ENCODE peak calls at places on chromosome 2, in ten cellular contexts. One of them, this sample, is unnamed.
A peak's percentile ranks its signal among the peaks of the same experiment; 100 is the strongest.

GRCh38 chr2:73451263-73451972 is 65.8 kb downstream of the ALMS1 start:
- DNase-seq in fibroblast of lung: no peak
- DNase-seq in foreskin fibroblast: no peak
- DNase-seq in lower lobe of right lung: no peak
- DNase-seq in colonic mucosa: no peak
- DNase-seq in heart left ventricle: no peak
- DNase-seq in uterus: no peak
- DNase-seq in PC-9: no peak
- DNase-seq in heart right ventricle: no peak
- DNase-seq in kidney epithelial cell: no peak
- DNase-seq in this sample: no peak

GRCh38 chr2:130371723-130372054 is 15.8 kb downstream of the PTPN18 start:
- DNase-seq in colonic mucosa: no peak
- DNase-seq in uterus: no peak
- DNase-seq in fibroblast of lung: no peak
- DNase-seq in heart left ventricle: no peak
- DNase-seq in heart right ventricle: no peak
- DNase-seq in foreskin fibroblast: no peak
- DNase-seq in kidney epithelial cell: no peak
- DNase-seq in lower lobe of right lung: peak; percentile 67
- DNase-seq in PC-9: no peak
- DNase-seq in this sample: peak; percentile 43

GRCh38 chr2:113962692-113963480 is 73.0 kb downstream of the ACTR3 start:
- DNase-seq in colonic mucosa: no peak
- DNase-seq in PC-9: no peak
- DNase-seq in kidney epithelial cell: no peak
- DNase-seq in foreskin fibroblast: peak; percentile 76
- DNase-seq in heart right ventricle: no peak
- DNase-seq in heart left ventricle: no peak
- DNase-seq in lower lobe of right lung: no peak
- DNase-seq in fibroblast of lung: peak; percentile 81
- DNase-seq in uterus: no peak
- DNase-seq in this sample: peak; percentile 69

GRCh38 chr2:64626963-64627760 is 26.6 kb downstream of the SERTAD2 start:
- DNase-seq in heart left ventricle: no peak
- DNase-seq in PC-9: no peak
- DNase-seq in foreskin fibroblast: no peak
- DNase-seq in heart right ventricle: no peak
- DNase-seq in uterus: no peak
- DNase-seq in colonic mucosa: no peak
- DNase-seq in lower lobe of right lung: no peak
- DNase-seq in kidney epithelial cell: no peak
- DNase-seq in fibroblast of lung: no peak
- DNase-seq in this sample: no peak

GRCh38 chr2:223815186-223815883 is 22.0 kb downstream of the AP1S3 start:
- DNase-seq in uterus: no peak
- DNase-seq in heart right ventricle: no peak
- DNase-seq in heart left ventricle: no peak
- DNase-seq in lower lobe of right lung: no peak
- DNase-seq in colonic mucosa: no peak
- DNase-seq in kidney epithelial cell: peak; percentile 98
- DNase-seq in foreskin fibroblast: peak; percentile 95
- DNase-seq in PC-9: peak; percentile 75
- DNase-seq in fibroblast of lung: peak; percentile 71
- DNase-seq in this sample: peak; percentile 99

GRCh38 chr2:156918410-156918809 is 339.1 kb upstream of the GALNT5 start:
- DNase-seq in PC-9: no peak
- DNase-seq in foreskin fibroblast: no peak
- DNase-seq in colonic mucosa: no peak
- DNase-seq in kidney epithelial cell: peak; percentile 45
- DNase-seq in heart left ventricle: no peak
- DNase-seq in heart right ventricle: no peak
- DNase-seq in uterus: no peak
- DNase-seq in fibroblast of lung: no peak
- DNase-seq in lower lobe of right lung: no peak
- DNase-seq in this sample: no peak

GRCh38 chr2:10144771-10145518 is 22.4 kb downstream of the RRM2 start:
- DNase-seq in fibroblast of lung: no peak
- DNase-seq in colonic mucosa: no peak
- DNase-seq in PC-9: no peak
- DNase-seq in heart left ventricle: no peak
- DNase-seq in lower lobe of right lung: no peak
- DNase-seq in heart right ventricle: no peak
- DNase-seq in foreskin fibroblast: peak; percentile 23
- DNase-seq in kidney epithelial cell: no peak
- DNase-seq in uterus: no peak
- DNase-seq in this sample: no peak

GRCh38 chr2:141029424-141030078 is 1101.3 kb downstream of the LRP1B start:
- DNase-seq in fibroblast of lung: no peak
- DNase-seq in colonic mucosa: no peak
- DNase-seq in PC-9: no peak
- DNase-seq in heart right ventricle: no peak
- DNase-seq in kidney epithelial cell: no peak
- DNase-seq in uterus: no peak
- DNase-seq in foreskin fibroblast: no peak
- DNase-seq in heart left ventricle: no peak
- DNase-seq in lower lobe of right lung: no peak
- DNase-seq in this sample: no peak

GRCh38 chr2:5798083-5798482 is 105.9 kb downstream of the SOX11 start:
- DNase-seq in fibroblast of lung: peak; percentile 13
- DNase-seq in uterus: no peak
- DNase-seq in heart left ventricle: no peak
- DNase-seq in foreskin fibroblast: no peak
- DNase-seq in lower lobe of right lung: no peak
- DNase-seq in PC-9: no peak
- DNase-seq in colonic mucosa: no peak
- DNase-seq in kidney epithelial cell: peak; percentile 81
- DNase-seq in heart right ventricle: no peak
- DNase-seq in this sample: no peak

GRCh38 chr2:166519391-166519962 is 25.4 kb upstream of the SCN7A start:
- DNase-seq in colonic mucosa: no peak
- DNase-seq in uterus: no peak
- DNase-seq in lower lobe of right lung: no peak
- DNase-seq in fibroblast of lung: no peak
- DNase-seq in kidney epithelial cell: no peak
- DNase-seq in foreskin fibroblast: no peak
- DNase-seq in heart right ventricle: no peak
- DNase-seq in PC-9: no peak
- DNase-seq in heart left ventricle: no peak
- DNase-seq in this sample: no peak

GRCh38 chr2:151638188-151638933 is 95.9 kb downstream of the NEB start:
- DNase-seq in fibroblast of lung: peak; percentile 26
- DNase-seq in foreskin fibroblast: peak; percentile 13
- DNase-seq in colonic mucosa: peak; percentile 22
- DNase-seq in PC-9: no peak
- DNase-seq in kidney epithelial cell: no peak
- DNase-seq in heart right ventricle: no peak
- DNase-seq in heart left ventricle: no peak
- DNase-seq in uterus: no peak
- DNase-seq in lower lobe of right lung: no peak
- DNase-seq in this sample: no peak

GRCh38 chr2:71070294-71071025 is 2.0 kb downstream of the NAGK start:
- DNase-seq in lower lobe of right lung: no peak
- DNase-seq in PC-9: no peak
- DNase-seq in colonic mucosa: no peak
- DNase-seq in heart right ventricle: no peak
- DNase-seq in fibroblast of lung: peak; percentile 24
- DNase-seq in kidney epithelial cell: no peak
- DNase-seq in foreskin fibroblast: peak; percentile 58
- DNase-seq in heart left ventricle: no peak
- DNase-seq in uterus: no peak
- DNase-seq in this sample: peak; percentile 62

GRCh38 chr2:59428940-59429339 is 1124.5 kb downstream of the BCL11A start:
- DNase-seq in heart right ventricle: no peak
- DNase-seq in PC-9: no peak
- DNase-seq in heart left ventricle: no peak
- DNase-seq in fibroblast of lung: no peak
- DNase-seq in kidney epithelial cell: no peak
- DNase-seq in uterus: no peak
- DNase-seq in colonic mucosa: no peak
- DNase-seq in lower lobe of right lung: no peak
- DNase-seq in foreskin fibroblast: no peak
- DNase-seq in this sample: no peak
- TF ChIP-seq CTCF in heart right ventricle: no peak
- TF ChIP-seq CTCF in PC-9: no peak
- TF ChIP-seq CTCF in heart left ventricle: no peak
- TF ChIP-seq CTCF in fibroblast of lung: no peak
- TF ChIP-seq CTCF in kidney epithelial cell: no peak
- TF ChIP-seq CTCF in uterus: no peak
- TF ChIP-seq CTCF in colonic mucosa: no peak
- TF ChIP-seq CTCF in lower lobe of right lung: no peak
- TF ChIP-seq CTCF in foreskin fibroblast: no peak
- TF ChIP-seq CTCF in this sample: no peak

DNA sequence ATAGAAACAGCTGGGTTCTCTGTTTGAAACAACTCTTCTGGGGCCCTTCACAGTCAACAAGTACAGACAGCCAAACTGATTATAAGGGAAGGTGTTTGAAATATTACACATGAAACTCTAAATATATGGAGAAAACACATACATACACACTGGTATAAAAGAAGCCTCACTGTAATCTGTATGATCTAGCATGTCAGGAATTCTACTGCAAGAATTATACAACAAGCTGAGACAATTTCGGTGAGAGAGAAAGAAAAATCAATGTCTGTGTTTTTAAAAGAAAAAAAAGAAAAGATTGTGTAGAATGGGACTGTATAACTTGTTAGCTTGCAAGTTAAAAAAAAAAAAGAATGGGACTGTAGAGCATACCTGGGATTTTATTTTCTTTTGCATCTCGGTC is 26.3 kb downstream of the IRS1 start:
- DNase-seq in heart right ventricle: no peak
- DNase-seq in foreskin fibroblast: peak; percentile 30
- DNase-seq in kidney epithelial cell: no peak
- DNase-seq in PC-9: no peak
- DNase-seq in colonic mucosa: no peak
- DNase-seq in fibroblast of lung: no peak
- DNase-seq in uterus: no peak
- DNase-seq in lower lobe of right lung: no peak
- DNase-seq in heart left ventricle: no peak
- DNase-seq in this sample: no peak
- H3K4me3 ChIP-seq in heart right ventricle: no peak overlapping the region
- H3K4me3 ChIP-seq in foreskin fibroblast: no peak overlapping the region
- H3K4me3 ChIP-seq in kidney epithelial cell: no peak overlapping the region
- H3K4me3 ChIP-seq in PC-9: no peak overlapping the region
- H3K4me3 ChIP-seq in colonic mucosa: no peak overlapping the region
- H3K4me3 ChIP-seq in fibroblast of lung: no peak overlapping the region
- H3K4me3 ChIP-seq in uterus: no peak overlapping the region
- H3K4me3 ChIP-seq in lower lobe of right lung: no peak overlapping the region
- H3K4me3 ChIP-seq in heart left ventricle: no peak overlapping the region
- H3K4me3 ChIP-seq in this sample: no peak overlapping the region

GRCh38 chr2:19667536-19667949 is 234.2 kb downstream of the TTC32 start:
- DNase-seq in colonic mucosa: no peak
- DNase-seq in heart right ventricle: no peak
- DNase-seq in fibroblast of lung: no peak
- DNase-seq in heart left ventricle: no peak
- DNase-seq in lower lobe of right lung: no peak
- DNase-seq in foreskin fibroblast: no peak
- DNase-seq in kidney epithelial cell: no peak
- DNase-seq in uterus: no peak
- DNase-seq in PC-9: no peak
- DNase-seq in this sample: no peak

GRCh38 chr2:19669605-19670004 is 232.2 kb downstream of the TTC32 start:
- DNase-seq in uterus: no peak
- DNase-seq in PC-9: no peak
- DNase-seq in heart left ventricle: no peak
- DNase-seq in foreskin fibroblast: no peak
- DNase-seq in kidney epithelial cell: no peak
- DNase-seq in lower lobe of right lung: no peak
- DNase-seq in colonic mucosa: no peak
- DNase-seq in fibroblast of lung: no peak
- DNase-seq in heart right ventricle: no peak
- DNase-seq in this sample: no peak

GRCh38 chr2:19664651-19665050 is 237.1 kb downstream of the TTC32 start:
- DNase-seq in heart right ventricle: no peak
- DNase-seq in uterus: no peak
- DNase-seq in lower lobe of right lung: no peak
- DNase-seq in kidney epithelial cell: no peak
- DNase-seq in heart left ventricle: no peak
- DNase-seq in PC-9: no peak
- DNase-seq in foreskin fibroblast: peak; percentile 30
- DNase-seq in fibroblast of lung: no peak
- DNase-seq in colonic mucosa: no peak
- DNase-seq in this sample: peak; percentile 45

GRCh38 chr2:19669126-19669525 is 232.7 kb downstream of the TTC32 start:
- DNase-seq in lower lobe of right lung: no peak
- DNase-seq in fibroblast of lung: no peak
- DNase-seq in uterus: no peak
- DNase-seq in heart right ventricle: no peak
- DNase-seq in kidney epithelial cell: no peak
- DNase-seq in PC-9: no peak
- DNase-seq in heart left ventricle: no peak
- DNase-seq in foreskin fibroblast: no peak
- DNase-seq in colonic mucosa: no peak
- DNase-seq in this sample: no peak

GRCh38 chr2:19667085-19667484 is 234.7 kb downstream of the TTC32 start:
- DNase-seq in colonic mucosa: no peak
- DNase-seq in heart right ventricle: no peak
- DNase-seq in foreskin fibroblast: peak; percentile 71
- DNase-seq in PC-9: no peak
- DNase-seq in heart left ventricle: no peak
- DNase-seq in fibroblast of lung: peak; percentile 77
- DNase-seq in lower lobe of right lung: no peak
- DNase-seq in kidney epithelial cell: no peak
- DNase-seq in uterus: no peak
- DNase-seq in this sample: peak; percentile 63
- TF ChIP-seq CTCF in colonic mucosa: no peak
- TF ChIP-seq CTCF in heart right ventricle: peak; percentile 41
- TF ChIP-seq CTCF in foreskin fibroblast: peak; percentile 20
- TF ChIP-seq CTCF in PC-9: peak; percentile 63
- TF ChIP-seq CTCF in heart left ventricle: peak; percentile 35
- TF ChIP-seq CTCF in fibroblast of lung: peak; percentile 46
- TF ChIP-seq CTCF in lower lobe of right lung: no peak
- TF ChIP-seq CTCF in kidney epithelial cell: peak; percentile 36
- TF ChIP-seq CTCF in uterus: no peak
- TF ChIP-seq CTCF in this sample: peak; percentile 32

DNA sequence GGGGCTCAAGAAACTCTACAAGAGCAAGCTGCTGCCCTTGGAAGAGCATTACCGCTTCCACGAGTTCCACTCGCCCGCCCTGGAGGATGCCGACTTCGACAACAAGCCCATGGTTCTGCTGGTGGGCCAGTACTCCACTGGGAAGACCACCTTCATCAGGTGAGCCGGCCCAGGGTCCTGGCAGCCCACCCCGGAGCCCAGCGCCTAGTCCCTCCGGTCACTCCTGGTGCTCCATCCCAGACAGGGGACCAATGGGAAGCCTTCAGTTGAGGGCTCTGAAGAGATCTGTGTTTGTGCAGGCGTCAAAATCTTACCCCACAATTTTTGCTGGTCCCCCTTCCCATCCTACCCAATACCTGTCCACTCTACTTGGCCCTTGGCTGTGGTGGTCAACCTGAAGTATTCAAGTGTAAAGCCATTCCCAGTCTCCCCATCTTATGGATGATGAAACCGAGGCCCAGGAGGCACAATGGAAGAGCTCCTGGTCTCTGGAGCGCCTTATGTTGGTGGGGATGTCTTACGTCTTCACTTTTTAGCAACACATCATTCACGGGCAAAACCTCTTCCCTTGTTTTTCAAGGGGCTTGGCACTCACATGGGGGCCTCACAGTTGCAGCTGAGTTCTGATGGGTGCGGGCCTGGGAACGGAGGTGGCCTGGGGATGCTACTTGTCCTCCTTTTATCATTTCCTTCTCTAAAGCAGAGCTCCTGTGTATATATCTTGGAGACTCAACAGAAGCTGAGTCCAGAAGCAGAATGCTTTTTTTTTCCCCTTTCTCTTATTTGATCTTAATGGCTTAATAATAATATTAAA is 945 bp downstream of the EHD3 start:
- DNase-seq in colonic mucosa: peak; percentile 14
- DNase-seq in heart right ventricle: no peak
- DNase-seq in heart left ventricle: no peak
- DNase-seq in kidney epithelial cell: no peak
- DNase-seq in fibroblast of lung: no peak
- DNase-seq in uterus: no peak
- DNase-seq in foreskin fibroblast: peak; percentile 21
- DNase-seq in lower lobe of right lung: no peak
- DNase-seq in PC-9: no peak
- DNase-seq in this sample: no peak
- H3K4me3 ChIP-seq in colonic mucosa: peak overlapping the region; percentile 72
- H3K4me3 ChIP-seq in heart right ventricle: peak overlapping the region; percentile 80
- H3K4me3 ChIP-seq in heart left ventricle: peak overlapping the region; percentile 78
- H3K4me3 ChIP-seq in kidney epithelial cell: peak overlapping the region; percentile 65
- H3K4me3 ChIP-seq in fibroblast of lung: peak overlapping the region; percentile 78
- H3K4me3 ChIP-seq in uterus: peak overlapping the region; percentile 53
- H3K4me3 ChIP-seq in foreskin fibroblast: peak overlapping the region; percentile 58
- H3K4me3 ChIP-seq in lower lobe of right lung: peak overlapping the region; percentile 69
- H3K4me3 ChIP-seq in PC-9: no peak overlapping the region
- H3K4me3 ChIP-seq in this sample: peak overlapping the region; percentile 69

This sample was measured in fibroblast of mammary gland.